ENCODE peak calls at places on chromosomes 4 and X, in ten cellular contexts. Q is HT1080, T is NCI-H345, E is activated gamma-delta T cell treated with Interleukin-2 at 50 U/mL for 16 hours, Z is neural progenitor cell, A is occipital lobe, G is mucosa of gallbladder, S is aorta, O is HEK293T, B is HFF-Myc. X is an unnamed sample.

GRCh38 chr4:76311896-76312331 is 5.4 kb downstream of the STBD1 start:
- DNase-seq in A (no peak), B (no peak), T (no peak), O (no peak), Q (no peak), E (no peak), Z (no peak), G (no peak), S (no peak), X (no peak)

GRCh38 chrX:71996826-71997225 is 86.2 kb downstream of the NHSL2 start:
- DNase-seq in T (no peak), Q (no peak), Z (peak), S (peak), B (no peak), G (peak), O (no peak), E (no peak), A (no peak), X (no peak)

GRCh38 chr4:158051401-158052235 is 121.2 kb downstream of the GASK1B start:
- DNase-seq in G (no peak), O (no peak), S (peak), B (no peak), Z (no peak), A (no peak), E (no peak), T (no peak), Q (peak), X (no peak)

GRCh38 chr4:142493255-142493976 is 352.7 kb downstream of the INPP4B start:
- DNase-seq in E (no peak), B (no peak), T (no peak), Q (peak), A (no peak), S (no peak), O (no peak), G (no peak), Z (no peak), X (no peak)

GRCh38 chr4:2832981-2833670 is 10.5 kb upstream of the ADD1 start:
- DNase-seq in A (no peak), O (no peak), Z (no peak), S (no peak), B (no peak), Q (no peak), G (no peak), E (peak), T (no peak), X (no peak)

GRCh38 chr4:110106946-110107325 is 91.5 kb downstream of the ELOVL6 start:
- DNase-seq in T (no peak), Z (no peak), Q (peak), B (peak), A (no peak), G (no peak), O (no peak), S (no peak), E (no peak), X (no peak)

GRCh38 chr4:122710434-122711308 is 21.8 kb upstream of the BBS12 start:
- DNase-seq in S (no peak), T (no peak), B (peak), O (peak), G (no peak), A (no peak), Z (no peak), Q (peak), E (no peak), X (no peak)

GRCh38 chrX:154458954-154459829 is 1.1 kb downstream of the PLXNA3 start:
- DNase-seq in O (no peak), B (no peak), A (no peak), Q (no peak), E (no peak), T (peak), G (no peak), S (peak), Z (peak), X (no peak)

GRCh38 chrX:143664302-143664701 is 28.4 kb upstream of the SLITRK4 start:
- DNase-seq in Z (peak), O (no peak), A (no peak), G (no peak), T (peak), S (no peak), B (no peak), Q (peak), E (no peak), X (no peak)

GRCh38 chr4:2060578-2061207 is 1.6 kb downstream of the NAT8L start:
- DNase-seq in E (no peak), Q (no peak), G (no peak), Z (peak), T (no peak), A (no peak), S (peak), B (no peak), O (no peak), X (peak)